ENCODE peak calls at places on chromosomes 11 and 22, in five cellular contexts. U is brain microvascular endothelial cell, M is colonic mucosa, E is neuronal stem cell, S is body of pancreas. R is an unnamed sample.

GRCh38 chr11:93567406-93567819 is 24.2 kb upstream of the SMCO4 start:
- DNase-seq in U (peak; percentile 10), M (peak; percentile 50), E (no peak), S (peak; percentile 91), R (peak; percentile 45)

GRCh38 chr11:19632435-19632834 is 80.2 kb upstream of the NAV2 start:
- DNase-seq in U (no peak), M (no peak), E (no peak), S (no peak), R (no peak)

GRCh38 chr22:19182472-19183157 is 4.1 kb upstream of the SLC25A1 start:
- DNase-seq in U (no peak), M (no peak), E (no peak), S (no peak), R (no peak)

GRCh38 chr11:128686745-128687177 is 7.1 kb upstream of the FLI1 start:
- DNase-seq in U (peak; percentile 35), M (no peak), E (no peak), S (peak; percentile 40), R (no peak)

GRCh38 chr11:67022961-67023956 is at the start of gene SYT12:
- DNase-seq in U (no peak), M (no peak), E (peak; percentile 18), S (peak; percentile 3), R (peak; percentile 49)

GRCh38 chr11:94131363-94132115 is 2.9 kb downstream of the PANX1 start:
- DNase-seq in U (no peak), M (no peak), E (no peak), S (no peak), R (no peak)

GRCh38 chr22:20957691-20958440 is 9.2 kb upstream of the AIFM3 start:
- DNase-seq in U (no peak), M (peak; percentile 79), E (no peak), S (peak; percentile 34), R (no peak)

GRCh38 chr22:50045211-50046018 is 12.7 kb downstream of the TTLL8 start:
- DNase-seq in U (no peak), M (no peak), E (no peak), S (no peak), R (no peak)

GRCh38 chr11:66866420-66867010 is 9.7 kb downstream of the LRFN4 start:
- DNase-seq in U (no peak), M (no peak), E (no peak), S (no peak), R (no peak)

GRCh38 chr11:128759597-128759996 is 65.7 kb downstream of the FLI1 start:
- DNase-seq in U (peak; percentile 83), M (no peak), E (no peak), S (no peak), R (no peak)

GRCh38 chr22:21933899-21934298 is 18.7 kb downstream of the PPM1F start:
- DNase-seq in U (no peak), M (no peak), E (no peak), S (no peak), R (no peak)

GRCh38 chr11:107695446-107695845 is 16.4 kb downstream of the SLN start:
- DNase-seq in U (no peak), M (no peak), E (no peak), S (no peak), R (no peak)

GRCh38 chr22:43854786-43855271 is 7.5 kb downstream of the SULT4A1 start:
- DNase-seq in U (no peak), M (no peak), E (no peak), S (no peak), R (no peak)

GRCh38 chr11:64007160-64007628 is 21.0 kb downstream of the OTUB1 start:
- DNase-seq in U (no peak), M (peak; percentile 27), E (no peak), S (no peak), R (no peak)

GRCh38 chr11:88421530-88421929 is 84.0 kb upstream of the CTSC start:
- DNase-seq in U (peak; percentile 23), M (peak; percentile 24), E (no peak), S (peak; percentile 42), R (no peak)

GRCh38 chr11:35682230-35683195 is 19.9 kb downstream of the TRIM44 start:
- DNase-seq in U (no peak), M (peak; percentile 52), E (no peak), S (peak; percentile 5), R (no peak)

GRCh38 chr22:20758688-20759087 is 15.2 kb upstream of the SERPIND1 start:
- DNase-seq in U (no peak), M (no peak), E (no peak), S (no peak), R (no peak)

GRCh38 chr22:39600491-39601179 is 30.1 kb downstream of the CACNA1I start:
- DNase-seq in U (no peak), M (no peak), E (no peak), S (no peak), R (no peak)

GRCh38 chr22:39603345-39603744 is 32.8 kb downstream of the CACNA1I start:
- DNase-seq in U (no peak), M (no peak), E (no peak), S (no peak), R (no peak)

GRCh38 chr22:39597236-39597869 is 26.8 kb downstream of the CACNA1I start:
- DNase-seq in U (no peak), M (no peak), E (no peak), S (no peak), R (no peak)

GRCh38 chr22:39598017-39598965 is 27.7 kb downstream of the CACNA1I start:
- DNase-seq in U (no peak), M (peak; percentile 92), E (peak; percentile 45), S (peak; percentile 77), R (no peak)

DNA sequence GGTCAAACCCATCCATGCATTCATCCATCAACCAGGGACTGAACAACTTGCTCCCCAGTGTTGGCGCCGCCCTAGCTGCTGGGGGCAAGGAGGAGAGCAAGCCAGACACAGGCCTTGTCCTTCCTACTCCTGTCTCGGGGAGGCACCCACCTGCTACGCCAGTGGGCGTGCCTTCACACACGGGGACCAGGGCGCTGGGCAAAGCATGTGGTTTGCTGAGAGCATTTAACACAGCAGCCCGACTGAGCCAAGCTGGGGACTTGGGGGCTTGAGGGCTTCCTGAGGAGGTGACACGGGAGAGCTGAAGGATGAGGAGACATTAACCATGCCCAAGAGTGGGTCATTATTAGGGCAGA is 30.6 kb downstream of the CACNA1I start:
- DNase-seq in U (no peak), M (no peak), E (no peak), S (no peak), R (no peak)
- H3K27ac ChIP-seq in U (no peak overlapping the region), M (no peak overlapping the region), E (no peak overlapping the region), S (no peak overlapping the region), R (no peak overlapping the region)

GRCh38 chr22:35417606-35418005 is 17.7 kb downstream of the MCM5 start:
- DNase-seq in U (no peak), M (no peak), E (no peak), S (no peak), R (no peak)
- H3K27ac ChIP-seq in U (no peak overlapping the region), M (no peak overlapping the region), E (no peak overlapping the region), S (no peak overlapping the region), R (no peak overlapping the region)

DNA sequence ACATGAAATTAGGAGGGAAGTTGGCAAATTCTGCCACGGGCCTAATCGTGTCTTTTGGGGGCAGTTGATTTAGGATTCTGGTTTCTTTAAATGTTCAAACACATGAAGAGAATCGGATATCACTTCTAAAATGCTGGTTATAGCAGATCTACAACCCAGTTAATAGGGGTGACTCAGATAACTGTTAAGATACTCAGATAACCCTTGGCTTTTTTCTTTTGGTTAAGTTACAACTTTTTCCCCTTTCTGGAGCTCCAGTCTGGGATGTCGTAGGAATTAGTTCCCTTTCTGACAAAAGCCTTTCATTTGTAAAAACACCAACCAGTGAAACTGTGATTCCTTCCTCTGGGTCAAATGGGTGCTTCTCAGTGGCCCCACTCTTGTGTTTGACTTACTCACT is 976 bp downstream of the DEPDC7 start:
- DNase-seq in U (no peak), M (no peak), E (no peak), S (no peak), R (no peak)
- H3K27ac ChIP-seq in U (no peak overlapping the region), M (no peak overlapping the region), E (no peak overlapping the region), S (no peak overlapping the region), R (no peak overlapping the region)

GRCh38 chr22:37285937-37286336 is 3.6 kb downstream of the CYTH4 start:
- DNase-seq in U (no peak), M (no peak), E (no peak), S (no peak), R (no peak)
- H3K27ac ChIP-seq in U (no peak overlapping the region), M (no peak overlapping the region), E (no peak overlapping the region), S (no peak overlapping the region), R (no peak overlapping the region)

GRCh38 chr11:118608268-118609214 is 1.1 kb downstream of the PHLDB1 start:
- DNase-seq in U (peak; percentile 77), M (peak; percentile 58), E (no peak), S (peak; percentile 57), R (peak; percentile 57)
- H3K27ac ChIP-seq in U (peak overlapping the region; percentile 89), M (peak overlapping the region; percentile 82), E (no peak overlapping the region), S (peak overlapping the region; percentile 74), R (peak overlapping the region; percentile 97)

DNA sequence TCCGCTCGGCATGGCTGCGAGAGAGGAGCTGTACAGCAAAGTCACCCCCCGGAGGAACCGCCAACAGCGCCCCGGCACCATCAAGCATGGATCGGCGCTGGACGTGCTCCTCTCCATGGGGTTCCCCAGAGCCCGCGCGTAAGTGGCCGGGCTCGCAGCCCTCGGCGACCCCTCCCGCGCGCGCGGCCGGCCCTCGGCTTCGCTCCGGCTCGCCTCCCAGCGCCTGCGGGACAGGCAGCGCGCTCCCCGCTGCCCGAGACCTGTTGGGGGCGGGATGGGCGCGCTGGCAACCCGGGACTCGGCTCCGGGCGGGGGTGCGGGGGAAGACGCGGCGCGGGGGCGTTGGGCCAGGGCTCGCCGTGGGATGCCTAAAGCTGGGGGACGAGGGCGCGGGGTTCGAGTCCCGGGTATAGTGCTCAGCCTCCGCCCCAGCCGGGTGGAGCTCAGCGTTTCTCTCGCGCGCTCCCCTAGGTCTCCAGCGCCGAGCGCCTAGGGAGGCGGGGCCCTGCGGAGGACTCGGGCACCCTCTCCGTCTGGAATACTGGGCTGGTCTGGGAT is 630 bp downstream of the UBASH3B start:
- DNase-seq in U (no peak), M (peak; percentile 44), E (peak; percentile 59), S (peak; percentile 38), R (peak; percentile 36)
- H3K27ac ChIP-seq in U (peak overlapping the region; percentile 85), M (peak overlapping the region; percentile 67), E (peak overlapping the region; percentile 79), S (peak overlapping the region; percentile 69), R (peak overlapping the region; percentile 82)

DNA sequence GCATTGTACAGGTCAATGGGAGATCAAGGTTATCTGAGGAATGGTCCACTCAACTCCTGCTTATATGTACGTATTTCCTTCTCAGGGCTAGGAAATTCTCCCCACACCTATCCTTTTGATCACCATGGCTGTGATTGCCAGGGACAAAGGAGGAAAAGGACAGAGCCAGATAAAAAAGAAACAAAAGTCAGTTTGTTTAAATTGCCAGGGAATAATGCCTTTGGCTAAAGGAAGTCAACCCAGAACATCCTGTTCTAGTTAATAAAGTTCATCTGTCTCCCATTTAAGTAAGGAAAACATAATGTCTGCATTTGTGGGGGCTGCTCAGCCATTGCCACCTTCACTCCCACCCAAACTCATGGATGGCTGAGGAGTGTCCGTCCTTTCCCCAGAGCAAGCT is 124.7 kb downstream of the ME3 start:
- DNase-seq in U (no peak), M (no peak), E (no peak), S (no peak), R (no peak)
- H3K27ac ChIP-seq in U (peak overlapping the region; percentile 42), M (peak overlapping the region; percentile 15), E (no peak overlapping the region), S (peak overlapping the region; percentile 29), R (peak overlapping the region; percentile 90)

GRCh38 chr22:31945971-31946680 is 1.8 kb downstream of the YWHAH start:
- DNase-seq in U (no peak), M (no peak), E (no peak), S (no peak), R (no peak)
- H3K27ac ChIP-seq in U (peak overlapping the region; percentile 76), M (peak overlapping the region; percentile 98), E (no peak overlapping the region), S (peak overlapping the region; percentile 98), R (peak overlapping the region; percentile 96)

R was measured in caudate nucleus.